ENCODE peak calls at places on chromosome 6, in five cellular contexts. D, U, H, A and I are unnamed samples.

GRCh38 chr6:70299456-70299855 is 3.4 kb downstream of the COL9A1 start:
- DNase-seq in D (peak), U (no peak), H (no peak), A (peak), I (no peak)

GRCh38 chr6:15911753-15912504 is 217.0 kb upstream of the MYLIP start:
- DNase-seq in D (no peak), U (no peak), H (no peak), A (no peak), I (no peak)

GRCh38 chr6:39203398-39203797 is 25.9 kb downstream of the KCNK5 start:
- DNase-seq in D (no peak), U (no peak), H (no peak), A (no peak), I (no peak)

GRCh38 chr6:148521586-148521985 is 178.9 kb downstream of the SASH1 start:
- DNase-seq in D (peak), U (no peak), H (no peak), A (peak), I (no peak)

GRCh38 chr6:43926644-43927524 is 156.9 kb downstream of the VEGFA start:
- DNase-seq in D (peak), U (no peak), H (peak), A (peak), I (peak)

GRCh38 chr6:134016558-134016814 is 35.9 kb downstream of the SLC2A12 start:
- DNase-seq in D (no peak), U (no peak), H (no peak), A (no peak), I (no peak)

GRCh38 chr6:88870728-88871330 is 92.6 kb downstream of the RNGTT start:
- DNase-seq in D (peak), U (no peak), H (peak), A (peak), I (no peak)

GRCh38 chr6:41917528-41917927 is 3.4 kb downstream of the MED20 start:
- DNase-seq in D (peak), U (no peak), H (peak), A (peak), I (no peak)

GRCh38 chr6:144149894-144150672 is at the start of gene STX11:
- DNase-seq in D (peak), U (no peak), H (peak), A (peak), I (peak)

GRCh38 chr6:48701572-48701971 is 590.6 kb upstream of the PTCHD4 start:
- DNase-seq in D (no peak), U (no peak), H (no peak), A (no peak), I (no peak)

GRCh38 chr6:129863664-129864063 is 2.5 kb upstream of the TMEM244 start:
- DNase-seq in D (peak), U (no peak), H (peak), A (no peak), I (no peak)

GRCh38 chr6:109186012-109186411 is 90.7 kb downstream of the CEP57L1 start:
- DNase-seq in D (no peak), U (no peak), H (no peak), A (no peak), I (no peak)

GRCh38 chr6:143410859-143411270 is 39.6 kb downstream of the ADAT2 start:
- DNase-seq in D (peak), U (no peak), H (peak), A (peak), I (no peak)

GRCh38 chr6:170187669-170188566 is 103.0 kb downstream of the DLL1 start:
- DNase-seq in D (no peak), U (no peak), H (no peak), A (no peak), I (no peak)

GRCh38 chr6:11833626-11834592 is 55.3 kb upstream of the ADTRP start:
- DNase-seq in D (no peak), U (no peak), H (no peak), A (no peak), I (no peak)

GRCh38 chr6:41577865-41578713 is 31.9 kb downstream of the FOXP4 start:
- DNase-seq in D (peak), U (no peak), H (no peak), A (peak), I (peak)